ENCODE peak calls at places on chromosomes 6 and 20, in eight cellular contexts. Z is lower leg skin, T is tibial artery, D is neuronal stem cell, E is astrocyte, L is AG04450, B is hepatocyte, J is BE2C. A is an unnamed sample.

GRCh38 chr6:29759457-29759856 is 36.2 kb downstream of the HLA-F start:
- DNase-seq in Z (no peak), T (no peak), D (no peak), E (no peak), L (no peak), B (no peak), J (no peak), A (no peak)

GRCh38 chr6:20882014-20882413 is 347.8 kb downstream of the CDKAL1 start:
- DNase-seq in Z (no peak), T (no peak), D (no peak), E (no peak), L (no peak), B (no peak), J (no peak), A (no peak)

GRCh38 chr6:25477006-25477590 is 174.9 kb upstream of the SCGN start:
- DNase-seq in Z (no peak), T (no peak), D (no peak), E (peak; percentile 86), L (no peak), B (peak; percentile 18), J (no peak), A (peak; percentile 32)

GRCh38 chr6:85015396-85015990 is 251.1 kb upstream of the TBX18 start:
- DNase-seq in Z (no peak), T (peak; percentile 41), D (peak; percentile 57), E (peak; percentile 8), L (peak; percentile 4), B (peak; percentile 82), J (peak; percentile 68), A (peak; percentile 46)

GRCh38 chr6:169172435-169172834 is 81.2 kb downstream of the THBS2 start:
- DNase-seq in Z (peak; percentile 88), T (peak; percentile 84), D (no peak), E (peak; percentile 91), L (no peak), B (no peak), J (no peak), A (no peak)

GRCh38 chr20:20411841-20412240 is 43.9 kb downstream of the INSM1 start:
- DNase-seq in Z (no peak), T (no peak), D (no peak), E (no peak), L (no peak), B (no peak), J (no peak), A (no peak)

GRCh38 chr6:154166140-154166539 is 127.1 kb downstream of the OPRM1 start:
- DNase-seq in Z (no peak), T (no peak), D (no peak), E (no peak), L (no peak), B (no peak), J (no peak), A (no peak)

GRCh38 chr6:47303383-47303782 is 6.3 kb downstream of the TNFRSF21 start:
- DNase-seq in Z (no peak), T (no peak), D (no peak), E (no peak), L (no peak), B (no peak), J (no peak), A (no peak)

GRCh38 chr20:21228511-21228910 is 74.6 kb upstream of the XRN2 start:
- DNase-seq in Z (peak; percentile 63), T (no peak), D (no peak), E (no peak), L (no peak), B (no peak), J (no peak), A (no peak)

GRCh38 chr20:23027721-23028120 is 7.4 kb upstream of the SSTR4 start:
- DNase-seq in Z (peak; percentile 62), T (no peak), D (no peak), E (no peak), L (no peak), B (no peak), J (no peak), A (no peak)

DNA sequence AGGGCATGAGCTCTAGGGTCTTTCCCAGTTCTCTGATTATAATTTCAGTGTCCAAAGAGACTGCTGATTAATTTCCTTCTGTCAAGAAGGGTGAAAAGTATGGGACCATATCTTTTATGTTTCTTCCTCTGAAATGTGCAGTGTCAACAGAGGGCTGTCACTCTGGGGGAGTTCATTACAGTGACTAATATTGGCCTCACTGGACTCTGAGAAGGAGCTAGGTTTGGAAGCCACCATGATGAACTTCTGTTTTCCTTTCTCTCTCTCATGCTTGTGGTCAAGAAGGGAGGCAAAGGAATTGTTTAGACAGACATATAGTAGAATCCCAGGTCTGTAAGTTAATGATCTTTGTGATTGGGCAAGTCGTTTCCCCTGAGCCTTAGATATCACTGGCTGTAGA is 41.8 kb upstream of the BMP6 start:
- DNase-seq in Z (no peak), T (no peak), D (no peak), E (no peak), L (no peak), B (no peak), J (no peak), A (no peak)
- H3K4me3 ChIP-seq in Z (no peak overlapping the region), T (no peak overlapping the region), D (no peak overlapping the region), E (no peak overlapping the region), L (no peak overlapping the region), B (no peak overlapping the region), J (no peak overlapping the region), A (no peak overlapping the region)

DNA sequence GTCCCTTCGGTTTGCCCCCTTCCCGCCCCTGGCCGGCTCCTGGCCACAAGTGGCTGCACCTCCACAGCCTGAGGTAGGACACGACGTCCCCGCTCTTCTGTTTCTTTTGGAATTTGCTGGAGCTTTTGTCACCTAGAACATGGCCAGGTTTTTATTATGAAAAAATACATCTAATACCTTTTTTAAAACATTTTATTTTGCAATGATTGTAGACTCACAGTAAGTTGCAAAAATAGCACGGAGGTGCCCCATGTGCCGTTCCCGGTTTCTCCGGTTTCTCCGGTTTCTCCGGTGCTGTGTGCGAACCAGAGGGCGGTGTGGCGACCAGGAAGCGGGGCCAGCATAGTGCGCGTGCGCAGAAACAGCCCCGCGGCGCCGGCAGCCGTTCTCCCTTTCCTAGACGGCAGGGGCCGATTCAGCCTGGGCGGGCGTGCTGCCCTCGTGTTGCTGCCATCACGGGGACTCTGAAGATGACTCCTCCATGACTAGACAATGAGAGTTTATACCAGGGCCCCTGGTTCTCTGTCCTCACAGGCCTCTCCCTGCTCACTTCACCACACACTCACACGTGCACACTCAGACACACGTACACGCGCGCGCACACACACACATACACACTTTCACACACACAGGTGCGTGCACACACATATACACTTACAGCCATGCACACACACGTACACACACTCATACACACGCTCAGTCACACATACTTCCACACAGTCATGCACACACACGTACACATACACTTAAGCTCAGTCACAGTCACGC is 102.1 kb downstream of the TMEM242 start:
- DNase-seq in Z (peak; percentile 97), T (peak; percentile 72), D (peak; percentile 43), E (peak; percentile 39), L (peak; percentile 42), B (no peak), J (no peak), A (peak; percentile 85)
- H3K4me3 ChIP-seq in Z (no peak overlapping the region), T (peak overlapping the region; percentile 36), D (no peak overlapping the region), E (peak overlapping the region; percentile 51), L (peak overlapping the region; percentile 61), B (no peak overlapping the region), J (no peak overlapping the region), A (peak overlapping the region; percentile 19)

GRCh38 chr6:35213161-35213823 is 464 bp upstream of the SCUBE3 start:
- DNase-seq in Z (no peak), T (no peak), D (peak; percentile 91), E (no peak), L (no peak), B (peak; percentile 41), J (no peak), A (no peak)
- H3K4me3 ChIP-seq in Z (peak overlapping the region; percentile 16), T (peak overlapping the region; percentile 59), D (peak overlapping the region; percentile 74), E (peak overlapping the region; percentile 63), L (peak overlapping the region; percentile 65), B (peak overlapping the region; percentile 78), J (peak overlapping the region; percentile 42), A (peak overlapping the region; percentile 40)

GRCh38 chr20:17768267-17768666 is 68.5 kb downstream of the BANF2 start:
- DNase-seq in Z (no peak), T (no peak), D (no peak), E (no peak), L (no peak), B (no peak), J (no peak), A (no peak)

GRCh38 chr20:17775600-17775999 is 75.8 kb downstream of the BANF2 start:
- DNase-seq in Z (no peak), T (no peak), D (no peak), E (no peak), L (no peak), B (no peak), J (no peak), A (no peak)

GRCh38 chr20:17771206-17772004 is 71.6 kb downstream of the BANF2 start:
- DNase-seq in Z (no peak), T (no peak), D (no peak), E (no peak), L (no peak), B (peak; percentile 23), J (no peak), A (no peak)

GRCh38 chr20:17767624-17768023 is 67.9 kb downstream of the BANF2 start:
- DNase-seq in Z (no peak), T (no peak), D (no peak), E (no peak), L (no peak), B (no peak), J (no peak), A (no peak)

DNA sequence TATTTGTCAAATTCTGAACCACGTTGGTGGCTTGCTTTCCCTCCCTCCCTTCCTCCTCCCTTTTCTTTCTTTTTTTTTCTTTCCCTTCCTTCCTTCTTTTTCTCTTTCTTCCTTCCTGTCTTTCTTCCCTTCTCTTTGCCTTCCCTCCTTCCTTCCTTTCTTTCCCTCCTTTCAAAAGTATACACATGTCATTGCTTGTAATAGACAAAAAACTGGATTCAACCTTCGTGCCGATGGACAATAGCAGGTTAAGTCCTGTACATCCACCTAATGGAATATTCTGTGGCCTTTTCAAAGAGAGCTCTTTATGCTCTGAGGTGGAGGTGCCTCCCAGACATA is 72.2 kb downstream of the BANF2 start:
- DNase-seq in Z (no peak), T (no peak), D (no peak), E (no peak), L (no peak), B (no peak), J (no peak), A (no peak)
- H3K4me3 ChIP-seq in Z (no peak overlapping the region), T (no peak overlapping the region), D (no peak overlapping the region), E (no peak overlapping the region), L (no peak overlapping the region), B (no peak overlapping the region), J (no peak overlapping the region), A (no peak overlapping the region)

GRCh38 chr6:32818867-32819266 is 2.1 kb upstream of the HLA-DOB start:
- DNase-seq in Z (no peak), T (no peak), D (no peak), E (no peak), L (no peak), B (no peak), J (no peak), A (no peak)

GRCh38 chr6:32815996-32816395 is 806 bp downstream of the HLA-DOB start:
- DNase-seq in Z (no peak), T (no peak), D (no peak), E (no peak), L (no peak), B (no peak), J (no peak), A (no peak)

GRCh38 chr6:32816746-32817204 is at the start of gene HLA-DOB:
- DNase-seq in Z (no peak), T (no peak), D (no peak), E (no peak), L (no peak), B (peak; percentile 49), J (no peak), A (peak; percentile 83)

GRCh38 chr6:32814145-32814544 is 2.7 kb downstream of the HLA-DOB start:
- DNase-seq in Z (no peak), T (no peak), D (no peak), E (no peak), L (no peak), B (no peak), J (no peak), A (peak; percentile 84)

GRCh38 chr6:32815115-32815514 is 1.7 kb downstream of the HLA-DOB start:
- DNase-seq in Z (no peak), T (no peak), D (no peak), E (peak; percentile 37), L (no peak), B (no peak), J (no peak), A (no peak)
- H3K4me3 ChIP-seq in Z (no peak overlapping the region), T (no peak overlapping the region), D (no peak overlapping the region), E (no peak overlapping the region), L (no peak overlapping the region), B (no peak overlapping the region), J (no peak overlapping the region), A (no peak overlapping the region)